ENCODE peak calls at places on chromosomes 13 and 19, in eight cellular contexts. R is stimulated activated CD8-positive, alpha-beta memory T cell treated with anti-CD3 and anti-CD28 coated beads, Interleukin-4, amount 100 ng/mL, for 48 hours; T is astrocyte of the spinal cord; E is A549; X is NCI-H146; Q is AG10803; W is T-helper 1 cell; B is dorsolateral prefrontal cortex. V is an unnamed sample.

GRCh38 chr19:15732388-15732787 is 4.6 kb downstream of the OR10H2 start:
- DNase-seq in Q (no peak), B (no peak), R (no peak), T (no peak), X (no peak), E (no peak), W (no peak), V (no peak)

GRCh38 chr13:49495783-49496762 is at the start of gene PHF11:
- DNase-seq in Q (peak), B (peak), W (peak), X (peak), R (peak), T (peak), E (peak), V (peak)

GRCh38 chr19:55370305-55370988 is at the start of gene IL11:
- DNase-seq in Q (peak), X (no peak), B (no peak), T (peak), R (no peak), E (peak), W (no peak), V (no peak)

GRCh38 chr13:111943229-111943795 is 123.6 kb upstream of the SOX1 start:
- DNase-seq in R (no peak), Q (no peak), B (no peak), W (no peak), E (no peak), X (no peak), T (no peak), V (no peak)

GRCh38 chr13:109412232-109412935 is 374.0 kb downstream of the IRS2 start:
- DNase-seq in E (peak), Q (peak), T (peak), R (no peak), X (peak), B (peak), W (no peak), V (no peak)

GRCh38 chr19:57099199-57099661 is 20.6 kb upstream of the USP29 start:
- DNase-seq in W (peak), B (peak), E (peak), T (no peak), R (peak), X (no peak), Q (peak), V (peak)

GRCh38 chr13:20828540-20829364 is 55.0 kb upstream of the EEF1AKMT1 start:
- DNase-seq in B (no peak), Q (peak), E (peak), R (no peak), W (no peak), X (peak), T (peak), V (peak)

GRCh38 chr19:50838239-50838638 is 4.9 kb upstream of the KLK15 start:
- DNase-seq in B (no peak), W (no peak), E (peak), T (no peak), R (no peak), Q (no peak), X (peak), V (peak)

GRCh38 chr19:50728084-50728737 is 5.0 kb downstream of the CLEC11A start:
- DNase-seq in R (peak), T (peak), E (no peak), Q (peak), B (peak), X (peak), W (no peak), V (no peak)

GRCh38 chr13:24660023-24660806 is 20.0 kb upstream of the ATP12A start:
- DNase-seq in Q (no peak), T (no peak), E (no peak), B (no peak), R (no peak), X (no peak), W (no peak), V (no peak)

GRCh38 chr19:49895566-49896297 is 955 bp downstream of the IL4I1 start:
- DNase-seq in W (no peak), Q (no peak), X (no peak), B (no peak), E (no peak), R (peak), T (no peak), V (no peak)

GRCh38 chr13:74226791-74227475 is 92.7 kb upstream of the KLF12 start:
- DNase-seq in T (no peak), X (no peak), Q (peak), R (no peak), E (no peak), B (no peak), W (no peak), V (no peak)

GRCh38 chr13:44054525-44054924 is 174.8 kb downstream of the LACC1 start:
- DNase-seq in W (no peak), T (no peak), R (no peak), Q (no peak), E (no peak), X (no peak), B (no peak), V (no peak)

GRCh38 chr19:45477216-45477615 is 9.4 kb downstream of the FOSB start:
- DNase-seq in R (no peak), E (no peak), X (no peak), T (no peak), Q (no peak), B (no peak), W (no peak), V (no peak)

GRCh38 chr13:63910406-63910957 is 2494.8 kb upstream of the PCDH20 start:
- DNase-seq in W (no peak), E (no peak), B (no peak), T (peak), R (no peak), X (no peak), Q (no peak), V (no peak)

GRCh38 chr19:41860419-41861097 is 503 bp downstream of the RPS19 start:
- DNase-seq in E (no peak), Q (peak), T (no peak), R (peak), B (no peak), X (peak), W (no peak), V (no peak)

GRCh38 chr19:18589380-18590272 is 1.0 kb downstream of the REX1BD start:
- DNase-seq in Q (peak), T (peak), X (peak), R (peak), E (peak), B (peak), W (peak), V (no peak)

GRCh38 chr19:18611327-18612050 is 1.2 kb upstream of the TMEM59L start:
- DNase-seq in E (no peak), R (no peak), Q (no peak), X (no peak), T (no peak), W (no peak), B (no peak), V (peak)

GRCh38 chr19:30086916-30087315 is 144.9 kb downstream of the URI1 start:
- DNase-seq in W (no peak), R (no peak), T (no peak), B (no peak), X (no peak), Q (no peak), E (no peak), V (no peak)

GRCh38 chr19:49442793-49443365 is 1.6 kb upstream of the SLC17A7 start:
- DNase-seq in X (peak), B (no peak), Q (peak), E (peak), T (peak), W (peak), R (peak), V (peak)

GRCh38 chr13:29925457-29925856 is 75.0 kb upstream of the UBL3 start:
- DNase-seq in B (peak), R (no peak), E (peak), X (no peak), T (peak), W (no peak), Q (peak), V (peak)

GRCh38 chr13:89401209-89401810 is 1730.1 kb downstream of the SLITRK5 start:
- DNase-seq in R (no peak), T (peak), Q (peak), E (no peak), X (no peak), B (no peak), W (no peak), V (no peak)

GRCh38 chr13:104869501-104869900 is 1666.0 kb downstream of the EFNB2 start:
- DNase-seq in T (peak), R (no peak), Q (no peak), E (no peak), W (no peak), B (no peak), X (no peak), V (no peak)

GRCh38 chr13:21872795-21873194 is 201.9 kb downstream of the FGF9 start:
- DNase-seq in Q (no peak), W (no peak), X (no peak), R (no peak), T (no peak), B (no peak), E (no peak), V (no peak)

GRCh38 chr19:907183-907853 is 5.7 kb downstream of the R3HDM4 start:
- DNase-seq in E (no peak), R (peak), Q (no peak), B (no peak), W (no peak), T (no peak), X (no peak), V (no peak)

GRCh38 chr13:103762523-103762922 is 696.3 kb upstream of the SLC10A2 start:
- DNase-seq in X (no peak), R (no peak), W (no peak), T (no peak), B (no peak), E (no peak), Q (no peak), V (no peak)

GRCh38 chr19:51687791-51688664 is 5.1 kb upstream of the SPACA6 start:
- DNase-seq in R (no peak), X (peak), E (peak), B (peak), W (no peak), T (peak), Q (peak), V (no peak)

GRCh38 chr13:45305079-45305478 is 35.9 kb downstream of the TPT1 start:
- DNase-seq in Q (no peak), B (no peak), X (no peak), R (no peak), E (no peak), W (no peak), T (no peak), V (no peak)

GRCh38 chr13:22240716-22241115 is 569.8 kb downstream of the FGF9 start:
- DNase-seq in R (no peak), B (no peak), E (no peak), W (no peak), X (no peak), Q (peak), T (no peak), V (no peak)

GRCh38 chr13:48275507-48275906 is 28.0 kb upstream of the RB1 start:
- DNase-seq in T (no peak), X (no peak), R (no peak), Q (peak), W (no peak), B (no peak), E (no peak), V (no peak)

GRCh38 chr19:10431943-10432735 is 11.8 kb downstream of the PDE4A start:
- DNase-seq in R (peak), B (no peak), W (peak), T (no peak), Q (peak), E (no peak), X (peak), V (peak)

GRCh38 chr13:53264751-53265150 is 236.1 kb downstream of the OLFM4 start:
- DNase-seq in R (no peak), Q (no peak), W (no peak), B (no peak), T (no peak), X (no peak), E (no peak), V (no peak)

GRCh38 chr19:30302076-30302475 is 70.1 kb upstream of the ZNF536 start:
- DNase-seq in X (no peak), T (no peak), W (no peak), B (no peak), R (no peak), Q (no peak), E (no peak), V (no peak)

GRCh38 chr19:13163609-13164364 is 13.6 kb downstream of the IER2 start:
- DNase-seq in X (peak), Q (peak), B (peak), R (peak), W (peak), T (peak), E (no peak), V (no peak)

V was measured in HuH-7.